ENCODE peak calls at places on chromosomes 4 and X, in nine cellular contexts. Q is left ventricle myocardium inferior; Z is MM.1S; M is small intestine; Y is CD8-positive, alpha-beta memory T cell; N is RWPE2; V is IMR-90; A is pancreas; L is uterus. J is an unnamed sample.

GRCh38 chrX:44012484-44013096 is 39.4 kb upstream of the NDP start:
- DNase-seq in A (no peak), Q (peak; percentile 18), Y (peak; percentile 19), L (no peak), Z (peak; percentile 50), V (peak; percentile 41), M (peak; percentile 3), N (peak; percentile 85), J (peak; percentile 18)

GRCh38 chr4:7658297-7659204 is 223.8 kb upstream of the PSAPL1 start:
- DNase-seq in N (no peak), Z (no peak), A (peak; percentile 38), Y (no peak), V (peak; percentile 79), M (no peak), L (no peak), Q (no peak), J (no peak)

GRCh38 chr4:79576480-79576803 is 168.4 kb upstream of the GK2 start:
- DNase-seq in L (no peak), Q (no peak), A (no peak), Y (no peak), Z (peak; percentile 55), V (peak; percentile 18), N (no peak), M (peak; percentile 2), J (no peak)

GRCh38 chrX:9252182-9252581 is 212.7 kb upstream of the TBL1X start:
- DNase-seq in M (no peak), Y (no peak), V (no peak), Q (no peak), L (no peak), N (no peak), A (no peak), Z (no peak), J (no peak)

GRCh38 chr4:183443609-183444148 is 757 bp upstream of the CDKN2AIP start:
- DNase-seq in L (no peak), N (no peak), M (no peak), Y (no peak), Q (no peak), Z (peak; percentile 56), V (peak; percentile 52), A (no peak), J (peak; percentile 20)

GRCh38 chr4:93169966-93170365 is 658.6 kb upstream of the ATOH1 start:
- DNase-seq in Q (no peak), Y (no peak), N (no peak), L (no peak), V (no peak), A (no peak), M (no peak), Z (no peak), J (no peak)

GRCh38 chr4:100014616-100015015 is 64.5 kb upstream of the H2AZ1 start:
- DNase-seq in V (peak; percentile 26), A (no peak), Z (no peak), L (no peak), M (no peak), N (no peak), Q (no peak), Y (no peak), J (no peak)

GRCh38 chrX:102849396-102849795 is 87.7 kb upstream of the RAB40AL start:
- DNase-seq in N (no peak), Z (no peak), Q (no peak), V (no peak), Y (no peak), L (no peak), A (no peak), M (no peak), J (no peak)

GRCh38 chr4:63232058-63232457 is 1177.2 kb downstream of the TECRL start:
- DNase-seq in A (no peak), Q (no peak), L (no peak), Y (no peak), Z (no peak), M (no peak), V (no peak), N (no peak), J (no peak)

GRCh38 chr4:108744307-108744706 is 18.5 kb downstream of the ETNPPL start:
- DNase-seq in N (no peak), V (no peak), Z (no peak), Y (no peak), Q (no peak), A (no peak), M (peak; percentile 76), L (no peak), J (no peak)

GRCh38 chr4:85867281-85867680 is 392.3 kb downstream of the ARHGAP24 start:
- DNase-seq in Q (no peak), V (no peak), Z (no peak), Y (no peak), N (no peak), M (no peak), A (no peak), L (no peak), J (no peak)

GRCh38 chr4:93710847-93711430 is 117.6 kb upstream of the ATOH1 start:
- DNase-seq in L (no peak), Q (no peak), M (peak; percentile 75), Y (no peak), N (no peak), A (no peak), Z (no peak), V (no peak), J (no peak)

DNA sequence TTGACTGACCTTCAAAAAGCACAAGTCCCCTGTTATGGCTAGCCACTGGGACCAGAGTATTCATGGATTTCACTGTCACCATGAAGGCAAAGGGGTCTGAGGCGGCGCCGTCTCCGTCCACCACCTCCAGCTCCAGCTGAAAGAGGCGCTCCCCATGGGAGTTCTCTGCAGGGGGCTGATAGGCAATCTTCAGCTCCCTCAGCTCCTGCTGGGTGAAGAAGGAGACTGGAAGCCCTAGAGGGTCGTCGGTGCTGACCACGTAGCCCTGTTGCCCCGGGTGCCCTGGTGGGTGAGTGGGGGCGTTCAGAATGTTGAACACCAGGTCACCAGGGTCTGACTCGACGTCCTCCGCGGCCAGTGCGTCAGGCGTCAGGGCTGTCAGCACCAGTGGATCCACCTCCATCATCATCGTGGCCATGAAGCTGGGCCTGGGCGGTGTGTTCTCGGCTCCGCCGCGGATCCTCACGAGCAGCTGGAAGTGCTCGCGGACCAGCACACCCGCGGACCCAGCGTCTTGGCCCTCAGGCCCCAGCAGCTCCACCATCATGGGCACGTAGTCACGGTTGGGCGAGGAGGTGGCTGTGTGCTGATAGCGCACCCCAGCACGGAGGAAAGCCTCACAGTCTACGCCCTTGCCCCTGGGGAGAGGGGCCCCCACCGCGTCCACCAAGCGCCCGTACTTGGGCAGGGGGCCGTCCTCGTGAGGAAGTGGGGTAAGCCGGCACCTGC is 980 bp downstream of the FREM3 start:
- DNase-seq in Q (no peak), N (no peak), Y (no peak), L (no peak), V (no peak), A (peak; percentile 57), M (no peak), Z (no peak), J (no peak)
- H3K4me3 ChIP-seq in Q (peak overlapping the region; percentile 66), N (no peak overlapping the region), Y (no peak overlapping the region), L (no peak overlapping the region), V (no peak overlapping the region), A (no peak overlapping the region), M (peak overlapping the region; percentile 24), Z (no peak overlapping the region), J (peak overlapping the region; percentile 49)

GRCh38 chr4:41580007-41580406 is 42.0 kb downstream of the LIMCH1 start:
- DNase-seq in Q (no peak), N (no peak), M (no peak), V (no peak), A (no peak), L (no peak), Z (no peak), Y (no peak), J (no peak)
- H3K27ac ChIP-seq in Q (peak overlapping the region; percentile 61), N (no peak overlapping the region), M (no peak overlapping the region), V (no peak overlapping the region), A (no peak overlapping the region), L (no peak overlapping the region), Z (no peak overlapping the region), Y (no peak overlapping the region), J (peak overlapping the region; percentile 78)

DNA sequence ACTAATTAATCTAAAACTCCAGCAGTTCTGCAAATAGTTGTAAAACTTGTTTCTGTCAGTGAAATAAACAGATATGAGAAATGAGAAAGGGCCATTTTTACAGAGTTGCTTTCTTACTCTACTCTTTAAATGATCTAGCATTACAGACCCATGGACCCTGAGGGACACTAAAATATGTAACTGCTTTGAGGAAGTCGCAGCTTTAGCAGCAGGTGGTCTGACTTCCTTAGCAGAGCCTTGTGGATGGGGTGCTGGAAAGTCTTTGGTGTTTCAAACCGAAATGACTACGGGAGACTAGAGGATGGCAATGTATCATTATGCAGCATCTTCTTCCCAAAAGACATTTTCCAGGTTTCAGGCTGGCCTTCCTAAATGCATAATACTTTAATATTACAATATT is 18.7 kb downstream of the SHISA3 start:
- DNase-seq in Q (no peak), N (no peak), Z (no peak), M (no peak), V (no peak), Y (no peak), L (no peak), A (no peak), J (no peak)
- H3K4me1 ChIP-seq in Q (peaks cover 24% of the 10 kb centered on the region), N (peaks cover 11% of the 10 kb centered on the region), Z (no peaks in the 10 kb centered on the region), M (no peaks in the 10 kb centered on the region), V (peaks cover 9% of the 10 kb centered on the region), Y (no peaks in the 10 kb centered on the region), L (no peaks in the 10 kb centered on the region), A (no peaks in the 10 kb centered on the region), J (no peaks in the 10 kb centered on the region)

GRCh38 chr4:2579910-2580309 is 43.5 kb downstream of the FAM193A start:
- DNase-seq in A (no peak), Y (no peak), N (no peak), Q (no peak), M (no peak), V (no peak), Z (no peak), L (no peak), J (no peak)

GRCh38 chr4:2583517-2583916 is 47.1 kb downstream of the FAM193A start:
- DNase-seq in Z (no peak), L (no peak), V (peak; percentile 41), N (no peak), Q (no peak), A (no peak), Y (no peak), M (no peak), J (peak; percentile 30)

GRCh38 chr4:2586502-2586901 is 50.1 kb downstream of the FAM193A start:
- DNase-seq in Q (no peak), Z (no peak), A (no peak), M (no peak), L (no peak), V (no peak), Y (no peak), N (no peak), J (no peak)

GRCh38 chr4:2587215-2587823 is 50.9 kb downstream of the FAM193A start:
- DNase-seq in Y (no peak), M (no peak), L (no peak), Q (no peak), A (no peak), N (no peak), V (peak; percentile 32), Z (no peak), J (peak; percentile 23)

GRCh38 chr4:2583092-2583491 is 46.6 kb downstream of the FAM193A start:
- DNase-seq in N (no peak), V (no peak), Y (no peak), Z (no peak), Q (no peak), M (no peak), L (no peak), A (no peak), J (peak; percentile 27)
- H3K4me3 ChIP-seq in N (no peak overlapping the region), V (no peak overlapping the region), Y (no peak overlapping the region), Z (no peak overlapping the region), Q (no peak overlapping the region), M (no peak overlapping the region), L (no peak overlapping the region), A (no peak overlapping the region), J (peak overlapping the region; percentile 33)

GRCh38 chrX:46255066-46255465 is 290.2 kb downstream of the ZNF674 start:
- DNase-seq in Q (no peak), Z (no peak), N (no peak), A (no peak), V (no peak), Y (no peak), M (no peak), L (no peak), J (no peak)
- H3K27ac ChIP-seq in Q (no peak overlapping the region), Z (no peak overlapping the region), N (no peak overlapping the region), A (no peak overlapping the region), V (no peak overlapping the region), Y (no peak overlapping the region), M (no peak overlapping the region), L (no peak overlapping the region), J (no peak overlapping the region)